ENCODE peak calls at places on chromosomes 1 and 21, in seven cellular contexts. V, H, X, R, G, Y and K are unnamed samples.
A peak's percentile ranks its signal among the peaks of the same experiment; 100 is the strongest.

GRCh38 chr1:201374376-201374775 is 3.1 kb downstream of the TNNT2 start:
- DNase-seq in G (no peak), Y (no peak), V (no peak), X (no peak), R (no peak), H (no peak), K (no peak)

GRCh38 chr21:29164330-29164942 is 34.0 kb downstream of the MAP3K7CL start:
- DNase-seq in V (peak; percentile 84), Y (no peak), G (no peak), X (peak; percentile 55), R (no peak), H (no peak), K (no peak)

GRCh38 chr1:25799346-25799720 is 660 bp upstream of the SELENON start:
- DNase-seq in G (no peak), X (no peak), H (no peak), V (no peak), Y (no peak), R (no peak), K (no peak)

GRCh38 chr1:33127001-33127823 is 46.3 kb downstream of the AZIN2 start:
- DNase-seq in V (peak; percentile 98), H (peak; percentile 96), X (peak; percentile 96), Y (peak; percentile 98), R (peak; percentile 97), G (peak; percentile 97), K (peak; percentile 98)

GRCh38 chr1:226687476-226687875 is 51.6 kb downstream of the ITPKB start:
- DNase-seq in X (no peak), H (peak; percentile 29), Y (no peak), G (no peak), R (peak; percentile 35), V (no peak), K (no peak)

GRCh38 chr1:225772323-225772768 is 5.3 kb upstream of the SRP9 start:
- DNase-seq in R (peak; percentile 75), X (peak; percentile 86), Y (peak; percentile 86), V (no peak), G (no peak), H (no peak), K (no peak)

GRCh38 chr21:16426936-16427335 is 697.2 kb downstream of the USP25 start:
- DNase-seq in Y (no peak), R (no peak), X (no peak), V (no peak), G (no peak), H (no peak), K (no peak)

GRCh38 chr1:220243947-220244346 is 28.3 kb downstream of the RAB3GAP2 start:
- DNase-seq in X (no peak), G (no peak), V (no peak), Y (no peak), H (no peak), R (no peak), K (no peak)

GRCh38 chr1:102071451-102071850 is 74.7 kb upstream of the OLFM3 start:
- DNase-seq in H (no peak), G (no peak), Y (no peak), X (no peak), R (no peak), V (no peak), K (no peak)